ENCODE peak calls at places on chromosomes 11 and 22, in nine cellular contexts. N, X, F, V, W, Y, B, U and O are unnamed samples.

GRCh38 chr11:35009191-35009940 is 92.9 kb downstream of the PDHX start:
- DNase-seq in N (no peak), X (no peak), F (peak; percentile 96), V (peak; percentile 85), W (peak; percentile 80), Y (no peak), B (peak; percentile 64), U (no peak), O (peak; percentile 56)

GRCh38 chr11:18394928-18395734 is 768 bp downstream of the LDHA start:
- DNase-seq in N (no peak), X (peak; percentile 33), F (no peak), V (no peak), W (no peak), Y (no peak), B (no peak), U (no peak), O (no peak)

GRCh38 chr11:70628881-70629844 is 230.8 kb downstream of the CTTN start:
- DNase-seq in N (no peak), X (no peak), F (no peak), V (no peak), W (peak; percentile 9), Y (no peak), B (no peak), U (no peak), O (no peak)

GRCh38 chr11:2092956-2093412 is 46.2 kb downstream of the IGF2 start:
- DNase-seq in N (peak; percentile 73), X (peak; percentile 83), F (no peak), V (peak; percentile 19), W (peak; percentile 33), Y (no peak), B (peak; percentile 100), U (peak; percentile 91), O (no peak)

GRCh38 chr11:70532066-70532440 is 133.7 kb downstream of the CTTN start:
- DNase-seq in N (no peak), X (no peak), F (no peak), V (no peak), W (no peak), Y (no peak), B (no peak), U (peak; percentile 16), O (no peak)

GRCh38 chr11:13152736-13153541 is 124.7 kb upstream of the BMAL1 start:
- DNase-seq in N (no peak), X (no peak), F (no peak), V (peak; percentile 52), W (peak; percentile 67), Y (no peak), B (no peak), U (no peak), O (no peak)

GRCh38 chr11:87338046-87338639 is 300.4 kb downstream of the TMEM135 start:
- DNase-seq in N (no peak), X (no peak), F (no peak), V (peak; percentile 6), W (no peak), Y (no peak), B (no peak), U (no peak), O (no peak)

GRCh38 chr22:31611065-31611760 is 50.8 kb downstream of the PISD start:
- DNase-seq in N (peak; percentile 73), X (no peak), F (no peak), V (no peak), W (peak; percentile 24), Y (no peak), B (no peak), U (peak; percentile 72), O (no peak)

GRCh38 chr22:41478891-41479521 is 10.1 kb downstream of the ACO2 start:
- DNase-seq in N (peak; percentile 70), X (no peak), F (no peak), V (peak; percentile 93), W (peak; percentile 21), Y (no peak), B (no peak), U (no peak), O (no peak)

GRCh38 chr11:107956543-107956942 is 28.3 kb downstream of the RAB39A start:
- DNase-seq in N (no peak), X (no peak), F (no peak), V (no peak), W (no peak), Y (no peak), B (no peak), U (no peak), O (no peak)

GRCh38 chr11:107963091-107963490 is 34.8 kb downstream of the RAB39A start:
- DNase-seq in N (no peak), X (no peak), F (no peak), V (no peak), W (no peak), Y (no peak), B (no peak), U (no peak), O (no peak)

GRCh38 chr11:107957109-107957588 is 28.9 kb downstream of the RAB39A start:
- DNase-seq in N (no peak), X (no peak), F (no peak), V (peak; percentile 46), W (peak; percentile 60), Y (no peak), B (no peak), U (no peak), O (peak; percentile 53)

GRCh38 chr11:107962181-107962580 is 33.9 kb downstream of the RAB39A start:
- DNase-seq in N (no peak), X (no peak), F (no peak), V (no peak), W (no peak), Y (no peak), B (no peak), U (no peak), O (no peak)

DNA sequence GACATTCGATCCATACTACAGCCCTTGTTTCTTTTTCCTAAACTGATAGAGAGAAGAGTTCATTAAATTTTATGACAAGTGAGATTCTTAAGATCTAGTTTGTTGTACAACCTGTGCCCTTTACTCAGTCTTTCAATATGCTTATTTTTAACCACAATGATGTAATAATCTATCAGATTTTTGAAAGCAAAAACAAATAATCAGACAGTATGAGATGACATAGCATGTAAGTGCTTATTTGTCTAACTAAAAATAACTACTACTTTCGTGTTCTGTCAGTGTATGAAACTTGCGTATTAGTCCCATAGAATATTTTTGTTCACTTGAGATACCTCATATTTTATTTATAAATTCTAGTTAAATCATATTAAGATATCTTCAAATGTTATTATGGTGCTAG is 33.2 kb downstream of the RAB39A start:
- DNase-seq in N (no peak), X (no peak), F (no peak), V (no peak), W (no peak), Y (no peak), B (no peak), U (no peak), O (no peak)
- H3K4me3 ChIP-seq in N (no peak overlapping the region), X (no peak overlapping the region), F (no peak overlapping the region), V (no peak overlapping the region), W (no peak overlapping the region), Y (no peak overlapping the region), B (no peak overlapping the region), U (no peak overlapping the region), O (no peak overlapping the region)

DNA sequence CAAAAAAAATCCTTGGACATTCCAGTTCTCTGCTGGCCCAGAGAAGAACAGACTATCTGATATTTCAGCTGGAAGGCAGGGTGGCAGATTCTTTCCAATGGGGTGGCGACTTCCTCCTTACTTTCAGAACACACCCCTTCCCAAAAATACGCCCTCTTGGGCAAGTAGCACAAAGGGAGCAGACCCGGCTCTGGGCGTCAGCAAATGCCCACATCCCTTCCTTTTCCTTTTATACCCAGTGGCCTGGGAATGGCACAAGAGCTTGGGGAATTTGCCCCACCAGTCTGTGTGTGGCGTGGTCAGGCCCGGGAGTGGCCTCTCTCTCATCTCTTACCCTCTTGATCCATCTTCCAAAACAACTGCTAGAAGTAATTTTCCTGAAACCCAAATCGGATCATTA is 33.0 kb upstream of the NUP160 start:
- DNase-seq in N (peak; percentile 65), X (no peak), F (no peak), V (no peak), W (no peak), Y (no peak), B (no peak), U (peak; percentile 65), O (no peak)
- H3K4me3 ChIP-seq in N (no peak overlapping the region), X (no peak overlapping the region), F (no peak overlapping the region), V (no peak overlapping the region), W (no peak overlapping the region), Y (no peak overlapping the region), B (no peak overlapping the region), U (no peak overlapping the region), O (no peak overlapping the region)

GRCh38 chr22:19085233-19086043 is 36.8 kb downstream of the DGCR2 start:
- DNase-seq in N (peak; percentile 30), X (no peak), F (no peak), V (peak; percentile 43), W (peak; percentile 37), Y (no peak), B (peak; percentile 41), U (no peak), O (no peak)
- H3K4me3 ChIP-seq in N (no peak overlapping the region), X (no peak overlapping the region), F (no peak overlapping the region), V (no peak overlapping the region), W (no peak overlapping the region), Y (no peak overlapping the region), B (no peak overlapping the region), U (no peak overlapping the region), O (no peak overlapping the region)

GRCh38 chr11:65486570-65487466 is 12.0 kb upstream of the MALAT1 start:
- DNase-seq in N (peak; percentile 64), X (no peak), F (no peak), V (no peak), W (no peak), Y (no peak), B (no peak), U (no peak), O (no peak)

GRCh38 chr11:65489706-65490310 is 9.0 kb upstream of the MALAT1 start:
- DNase-seq in N (peak; percentile 87), X (no peak), F (no peak), V (peak; percentile 54), W (peak; percentile 66), Y (no peak), B (no peak), U (peak; percentile 82), O (no peak)

GRCh38 chr11:65487467-65488272 is 11.2 kb upstream of the MALAT1 start:
- DNase-seq in N (peak; percentile 100), X (no peak), F (peak; percentile 99), V (peak; percentile 100), W (peak; percentile 100), Y (peak; percentile 100), B (peak; percentile 98), U (peak; percentile 99), O (peak; percentile 100)

GRCh38 chr11:65489061-65489705 is 9.7 kb upstream of the MALAT1 start:
- DNase-seq in N (peak; percentile 89), X (no peak), F (no peak), V (peak; percentile 89), W (peak; percentile 82), Y (no peak), B (peak; percentile 32), U (peak; percentile 84), O (no peak)

DNA sequence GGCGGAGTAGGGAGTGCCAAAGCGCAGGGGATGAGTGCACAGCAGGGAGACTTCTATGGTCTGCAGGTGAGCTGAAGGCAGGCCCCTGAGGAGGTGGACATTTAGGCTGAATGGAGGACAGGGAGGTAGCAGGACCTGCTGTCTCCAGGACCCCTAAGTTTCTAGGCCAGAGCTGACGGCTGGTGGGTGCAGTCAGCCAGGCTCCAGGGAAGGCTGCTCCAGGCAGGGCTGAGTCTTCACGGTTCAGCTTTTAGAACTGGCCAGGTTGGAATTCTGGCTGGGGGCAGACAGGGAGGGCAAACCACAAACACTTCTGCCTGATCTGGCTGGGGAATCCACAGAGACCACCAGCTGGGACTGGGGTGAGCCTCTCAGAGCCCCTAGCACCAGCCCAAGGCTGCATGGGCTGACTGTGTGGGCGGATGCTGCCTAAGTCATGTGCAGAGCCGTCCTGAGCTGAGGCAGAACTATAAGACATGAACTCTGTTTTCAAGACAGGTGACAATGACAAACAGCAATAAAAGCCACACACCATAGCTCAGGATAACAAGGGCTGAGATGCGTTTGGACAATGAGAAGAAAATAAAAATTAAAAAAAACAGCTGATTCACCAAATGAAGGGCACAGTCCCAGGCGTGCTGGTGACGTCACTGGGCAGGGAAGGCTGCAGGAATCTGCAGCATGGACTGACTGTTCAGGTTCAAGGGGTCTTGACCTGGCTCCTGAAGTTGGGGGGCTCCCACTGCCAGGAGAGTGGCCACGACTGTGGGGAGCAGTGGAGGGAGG is 10.4 kb upstream of the MALAT1 start:
- DNase-seq in N (peak; percentile 88), X (no peak), F (no peak), V (peak; percentile 88), W (peak; percentile 76), Y (no peak), B (peak; percentile 38), U (peak; percentile 86), O (no peak)
- H3K4me3 ChIP-seq in N (peak overlapping the region; percentile 32), X (no peak overlapping the region), F (no peak overlapping the region), V (no peak overlapping the region), W (peak overlapping the region; percentile 32), Y (peak overlapping the region; percentile 45), B (no peak overlapping the region), U (no peak overlapping the region), O (peak overlapping the region; percentile 6)